ENCODE peak calls at places on chromosome 19, in five cellular contexts. C is tibial nerve; R is neuronal stem cell; A is CD4-positive, CD25-positive, alpha-beta regulatory T cell; Q is PC-3. B is an unnamed sample.
A peak's percentile ranks its signal among the peaks of the same experiment; 100 is the strongest.

GRCh38 chr19:34499155-34499834 is 17.7 kb downstream of the WTIP start:
- DNase-seq in C (no peak), R (no peak), A (no peak), Q (no peak), B (no peak)

GRCh38 chr19:2115911-2116426 is 19.3 kb downstream of the IZUMO4 start:
- DNase-seq in C (no peak), R (no peak), A (no peak), Q (no peak), B (no peak)

GRCh38 chr19:1232231-1232637 is 5.6 kb downstream of the CBARP start:
- DNase-seq in C (no peak), R (no peak), A (no peak), Q (no peak), B (no peak)

GRCh38 chr19:5102520-5102919 is 133.6 kb downstream of the KDM4B start:
- DNase-seq in C (no peak), R (no peak), A (no peak), Q (no peak), B (no peak)

GRCh38 chr19:31113250-31113685 is 236.0 kb downstream of the TSHZ3 start:
- DNase-seq in C (no peak), R (no peak), A (no peak), Q (peak; percentile 48), B (no peak)

GRCh38 chr19:17739121-17739875 is 12.0 kb upstream of the FCHO1 start:
- DNase-seq in C (no peak), R (no peak), A (no peak), Q (no peak), B (no peak)

GRCh38 chr19:35123573-35123972 is 8.0 kb downstream of the FXYD3 start:
- DNase-seq in C (peak; percentile 67), R (no peak), A (no peak), Q (peak; percentile 81), B (peak; percentile 50)

GRCh38 chr19:17797397-17798201 is 2.7 kb downstream of the B3GNT3 start:
- DNase-seq in C (no peak), R (no peak), A (no peak), Q (peak; percentile 98), B (no peak)

GRCh38 chr19:2181618-2181997 is 17.9 kb downstream of the DOT1L start:
- DNase-seq in C (no peak), R (no peak), A (no peak), Q (no peak), B (no peak)

GRCh38 chr19:45152504-45153338 is 8.1 kb downstream of the NKPD1 start:
- DNase-seq in C (peak; percentile 13), R (no peak), A (peak; percentile 83), Q (no peak), B (no peak)

GRCh38 chr19:28940751-28941500 is 272.0 kb downstream of the UQCRFS1 start:
- DNase-seq in C (no peak), R (no peak), A (no peak), Q (no peak), B (no peak)

GRCh38 chr19:49692102-49692599 is 1.2 kb downstream of the CPT1C start:
- DNase-seq in C (no peak), R (no peak), A (no peak), Q (no peak), B (no peak)
- H3K4me3 ChIP-seq in C (no peak overlapping the region), R (peak overlapping the region; percentile 53), A (no peak overlapping the region), Q (no peak overlapping the region), B (no peak overlapping the region)

GRCh38 chr19:10289836-10290438 is at the start of gene ICAM5:
- DNase-seq in C (no peak), R (no peak), A (peak; percentile 27), Q (peak; percentile 28), B (no peak)

GRCh38 chr19:10290876-10291553 is 1.3 kb downstream of the ICAM5 start:
- DNase-seq in C (no peak), R (no peak), A (peak; percentile 57), Q (peak; percentile 56), B (no peak)

GRCh38 chr19:10289167-10289835 is 451 bp upstream of the ICAM5 start:
- DNase-seq in C (no peak), R (no peak), A (peak; percentile 83), Q (peak; percentile 45), B (no peak)

GRCh38 chr19:10291554-10292205 is 1.9 kb downstream of the ICAM5 start:
- DNase-seq in C (no peak), R (no peak), A (peak; percentile 39), Q (no peak), B (no peak)

DNA sequence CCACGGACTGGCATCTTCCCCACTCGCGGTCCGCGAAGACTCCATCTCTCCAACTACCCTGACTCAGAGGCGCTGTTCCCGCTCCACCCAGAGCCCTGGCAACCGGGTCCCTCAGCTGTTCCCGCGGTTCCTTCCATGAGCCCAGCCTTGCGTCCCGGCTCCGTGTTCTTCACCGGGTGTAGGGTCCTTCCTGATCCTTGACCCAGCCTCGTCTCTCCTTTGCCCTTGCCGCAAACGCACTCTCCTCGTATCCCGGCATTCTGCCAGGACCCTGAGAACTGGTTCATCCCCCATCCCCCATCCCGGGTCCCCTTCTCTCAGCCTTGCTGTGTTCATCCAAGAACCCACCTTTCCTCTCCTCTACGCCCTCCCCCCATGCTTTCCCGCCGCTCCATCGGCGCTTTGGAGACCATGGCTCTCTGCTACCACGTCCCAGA is 705 bp downstream of the ICAM5 start:
- DNase-seq in C (no peak), R (no peak), A (no peak), Q (peak; percentile 34), B (no peak)
- H3K4me1 ChIP-seq in C (no peaks in the 10 kb centered on the region), R (peaks cover 26% of the 10 kb centered on the region), A (peaks cover 91% of the 10 kb centered on the region), Q (peaks cover 29% of the 10 kb centered on the region), B (peaks cover 62% of the 10 kb centered on the region)

GRCh38 chr19:3358392-3358918 is 7.9 kb upstream of the NFIC start:
- DNase-seq in C (no peak), R (no peak), A (no peak), Q (no peak), B (no peak)

GRCh38 chr19:3357731-3358391 is 8.5 kb upstream of the NFIC start:
- DNase-seq in C (no peak), R (no peak), A (no peak), Q (no peak), B (no peak)

GRCh38 chr19:3358919-3359849 is 7.2 kb upstream of the NFIC start:
- DNase-seq in C (no peak), R (no peak), A (peak; percentile 71), Q (peak; percentile 42), B (no peak)

GRCh38 chr19:3356805-3357204 is 9.6 kb upstream of the NFIC start:
- DNase-seq in C (no peak), R (no peak), A (no peak), Q (no peak), B (no peak)

GRCh38 chr19:3357362-3357730 is 9.0 kb upstream of the NFIC start:
- DNase-seq in C (no peak), R (no peak), A (no peak), Q (no peak), B (no peak)
- H3K27me3 ChIP-seq in C (no peaks in the 10 kb centered on the region), R (peaks cover 64% of the 10 kb centered on the region), A (no peaks in the 10 kb centered on the region), Q (no peaks in the 10 kb centered on the region), B (no peaks in the 10 kb centered on the region)

DNA sequence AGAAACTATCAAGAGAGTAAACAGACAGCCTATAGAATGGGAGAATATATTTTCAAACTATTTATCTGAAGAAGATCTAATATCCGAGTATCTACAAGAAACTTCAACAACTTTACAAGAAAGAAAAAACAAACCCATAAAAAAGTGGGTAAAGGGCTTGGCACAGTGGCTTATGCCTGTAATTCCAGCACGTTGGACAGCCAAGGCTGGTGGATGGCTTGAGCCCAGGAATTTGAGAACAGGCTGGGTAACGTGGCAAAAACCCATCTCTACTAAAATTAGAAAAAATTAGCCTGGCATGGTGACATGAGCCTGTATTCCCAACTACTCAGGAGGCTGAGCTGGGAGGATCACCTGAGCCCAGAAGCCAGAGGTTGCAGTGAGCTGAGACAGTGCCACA is 7.8 kb upstream of the LGALS16 start:
- DNase-seq in C (no peak), R (no peak), A (no peak), Q (no peak), B (no peak)
- H3K4me3 ChIP-seq in C (no peak overlapping the region), R (no peak overlapping the region), A (no peak overlapping the region), Q (no peak overlapping the region), B (no peak overlapping the region)

GRCh38 chr19:10764340-10764894 is 46.5 kb downstream of the DNM2 start:
- DNase-seq in C (no peak), R (no peak), A (no peak), Q (no peak), B (no peak)
- H3K4me1 ChIP-seq in C (no peaks in the 10 kb centered on the region), R (peaks cover 10% of the 10 kb centered on the region), A (peaks cover 48% of the 10 kb centered on the region), Q (peaks cover 22% of the 10 kb centered on the region), B (peaks cover 38% of the 10 kb centered on the region)

DNA sequence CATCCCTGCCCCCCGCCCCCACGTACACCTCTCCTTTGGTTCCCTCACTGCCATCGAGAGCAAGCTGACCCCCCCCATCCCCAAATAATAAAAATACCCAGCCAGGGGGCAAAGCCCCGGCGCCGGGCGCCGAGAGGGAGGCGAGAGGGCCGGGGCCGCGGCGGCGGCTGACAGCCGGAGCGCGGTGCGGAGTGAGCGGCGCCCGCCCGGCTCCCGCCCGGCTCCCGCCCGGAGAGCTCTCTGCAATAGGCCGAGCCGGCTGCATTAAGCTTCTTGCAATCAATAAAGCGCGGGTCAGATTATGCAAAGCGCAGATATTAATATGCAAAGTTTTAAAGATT is 40.9 kb downstream of the DEDD2 start:
- DNase-seq in C (no peak), R (peak; percentile 31), A (no peak), Q (no peak), B (no peak)
- H3K27me3 ChIP-seq in C (peaks cover 3% of the 10 kb centered on the region), R (peaks cover 60% of the 10 kb centered on the region), A (peaks cover 24% of the 10 kb centered on the region), Q (peaks cover 38% of the 10 kb centered on the region), B (peaks cover 15% of the 10 kb centered on the region)

GRCh38 chr19:55000761-55001160 is 34.6 kb downstream of the NLRP2 start:
- DNase-seq in C (no peak), R (no peak), A (no peak), Q (no peak), B (no peak)

GRCh38 chr19:55005684-55006488 is 32.2 kb downstream of the GP6 start:
- DNase-seq in C (peak; percentile 26), R (no peak), A (peak; percentile 82), Q (peak; percentile 11), B (no peak)
- H3K4me3 ChIP-seq in C (no peak overlapping the region), R (no peak overlapping the region), A (peak overlapping the region; percentile 88), Q (no peak overlapping the region), B (peak overlapping the region; percentile 69)